ENCODE peak calls at places on chromosomes 7 and 10, in nine cellular contexts. S, Y, R, L, U, X, B, M and H are unnamed samples.

GRCh38 chr10:103276941-103277712 is at the start of gene INA:
- DNase-seq in S (no peak), M (no peak), L (no peak), Y (no peak), U (no peak), X (no peak), B (peak; percentile 76), R (no peak), H (no peak)

GRCh38 chr7:142898377-142899235 is 13.1 kb upstream of the TRPV6 start:
- DNase-seq in B (no peak), M (no peak), L (no peak), X (no peak), U (peak; percentile 55), S (no peak), Y (no peak), R (no peak), H (no peak)

GRCh38 chr10:48452879-48453412 is 146.5 kb downstream of the MAPK8 start:
- DNase-seq in L (no peak), B (no peak), S (no peak), R (no peak), U (no peak), M (peak; percentile 59), Y (peak; percentile 40), X (no peak), H (peak; percentile 24)

GRCh38 chr7:100119701-100120517 is 475 bp downstream of the CNPY4 start:
- DNase-seq in U (peak; percentile 41), S (peak; percentile 68), R (peak; percentile 72), M (peak; percentile 93), L (peak; percentile 80), Y (peak; percentile 78), X (peak; percentile 57), B (peak; percentile 68), H (no peak)

GRCh38 chr10:7408003-7408493 is 2.8 kb downstream of the SFMBT2 start:
- DNase-seq in B (peak; percentile 16), M (peak; percentile 80), S (peak; percentile 48), X (no peak), R (no peak), L (peak; percentile 46), Y (peak; percentile 81), U (peak; percentile 35), H (peak; percentile 73)

GRCh38 chr10:35614312-35614711 is 9.2 kb downstream of the GJD4 start:
- DNase-seq in X (no peak), Y (no peak), L (no peak), U (no peak), B (no peak), M (no peak), R (no peak), S (no peak), H (no peak)

GRCh38 chr10:119178371-119179119 is at the start of gene PRDX3:
- DNase-seq in X (peak; percentile 85), M (peak; percentile 96), B (peak; percentile 92), Y (peak; percentile 96), S (peak; percentile 95), R (peak; percentile 90), L (peak; percentile 92), U (peak; percentile 95), H (peak; percentile 95)

GRCh38 chr7:47611045-47611511 is 29.2 kb upstream of the TNS3 start:
- DNase-seq in B (peak; percentile 68), X (peak; percentile 68), R (no peak), U (no peak), L (no peak), M (no peak), S (peak; percentile 85), Y (peak; percentile 39), H (no peak)

GRCh38 chr10:24665001-24665400 is 58.7 kb downstream of the ARHGAP21 start:
- DNase-seq in R (no peak), L (no peak), B (no peak), X (no peak), S (no peak), Y (no peak), M (no peak), U (no peak), H (no peak)

GRCh38 chr10:110528224-110528997 is 30.7 kb downstream of the DUSP5 start:
- DNase-seq in B (no peak), R (no peak), M (no peak), L (no peak), S (no peak), U (no peak), X (no peak), Y (no peak), H (no peak)

GRCh38 chr10:28676297-28676967 is 889 bp upstream of the BAMBI start:
- DNase-seq in B (no peak), U (no peak), Y (no peak), X (no peak), M (peak; percentile 73), R (no peak), S (peak; percentile 13), L (peak; percentile 48), H (peak; percentile 50)

GRCh38 chr10:126663880-126664279 is 6.6 kb downstream of the C10orf90 start:
- DNase-seq in L (no peak), S (no peak), B (no peak), M (no peak), Y (no peak), X (no peak), R (no peak), U (no peak), H (no peak)

GRCh38 chr10:133400624-133401424 is 6.9 kb downstream of the MTG1 start:
- DNase-seq in B (no peak), R (no peak), L (no peak), U (no peak), M (peak; percentile 47), S (no peak), Y (no peak), X (no peak), H (no peak)

GRCh38 chr7:157589680-157590079 is 252.9 kb downstream of the DNAJB6 start:
- DNase-seq in R (no peak), Y (peak; percentile 32), L (no peak), M (peak; percentile 33), X (no peak), B (no peak), S (no peak), U (no peak), H (no peak)

GRCh38 chr7:103077318-103077717 is 2.4 kb downstream of the ARMC10 start:
- DNase-seq in X (no peak), R (no peak), U (no peak), S (no peak), L (no peak), Y (no peak), B (no peak), M (no peak), H (no peak)

GRCh38 chr7:26197153-26198115 is 3.1 kb downstream of the HNRNPA2B1 start:
- DNase-seq in Y (no peak), X (no peak), R (no peak), M (no peak), U (no peak), S (no peak), B (no peak), L (no peak), H (no peak)

DNA sequence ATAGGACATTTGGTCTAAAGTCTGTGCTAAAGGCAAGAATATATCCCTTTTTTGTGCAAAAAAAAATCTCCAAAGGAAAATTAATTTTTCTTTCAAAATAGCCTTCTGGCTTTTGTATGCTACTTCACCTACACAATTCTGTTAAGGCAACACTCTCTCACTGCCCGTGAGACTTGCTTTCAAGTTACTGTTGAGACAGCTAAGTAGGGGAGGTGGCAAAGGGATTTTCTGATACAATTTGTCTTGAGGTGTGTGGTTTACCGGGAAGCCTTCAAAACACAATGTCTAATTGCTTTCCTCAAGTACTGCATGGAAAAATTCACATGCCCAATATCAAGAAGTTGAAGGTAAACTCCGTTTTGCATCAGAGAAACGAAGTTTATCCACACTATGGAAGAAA is 50.8 kb upstream of the RSU1 start:
- DNase-seq in L (no peak), U (no peak), X (no peak), B (no peak), M (no peak), S (no peak), R (no peak), Y (no peak), H (no peak)
- H3K4me1 ChIP-seq in L (no peaks in the 10 kb centered on the region), U (no peaks in the 10 kb centered on the region), X (no peaks in the 10 kb centered on the region), B (no peaks in the 10 kb centered on the region), M (no peaks in the 10 kb centered on the region), S (no peaks in the 10 kb centered on the region), R (no peaks in the 10 kb centered on the region), Y (no peaks in the 10 kb centered on the region), H (no peaks in the 10 kb centered on the region)

GRCh38 chr7:51457079-51457478 is 140.5 kb upstream of the COBL start:
- DNase-seq in X (peak; percentile 3), L (no peak), M (no peak), Y (no peak), R (no peak), B (no peak), S (no peak), U (no peak), H (no peak)

GRCh38 chr7:51456471-51457060 is 140.0 kb upstream of the COBL start:
- DNase-seq in Y (no peak), S (no peak), L (no peak), R (no peak), B (no peak), U (no peak), M (no peak), X (no peak), H (no peak)

GRCh38 chr7:51455513-51455912 is 138.9 kb upstream of the COBL start:
- DNase-seq in R (no peak), U (no peak), X (no peak), M (no peak), L (no peak), B (no peak), S (no peak), Y (no peak), H (no peak)

GRCh38 chr7:51455086-51455485 is 138.5 kb upstream of the COBL start:
- DNase-seq in M (no peak), S (no peak), L (no peak), U (no peak), R (no peak), X (no peak), B (peak; percentile 3), Y (no peak), H (no peak)

DNA sequence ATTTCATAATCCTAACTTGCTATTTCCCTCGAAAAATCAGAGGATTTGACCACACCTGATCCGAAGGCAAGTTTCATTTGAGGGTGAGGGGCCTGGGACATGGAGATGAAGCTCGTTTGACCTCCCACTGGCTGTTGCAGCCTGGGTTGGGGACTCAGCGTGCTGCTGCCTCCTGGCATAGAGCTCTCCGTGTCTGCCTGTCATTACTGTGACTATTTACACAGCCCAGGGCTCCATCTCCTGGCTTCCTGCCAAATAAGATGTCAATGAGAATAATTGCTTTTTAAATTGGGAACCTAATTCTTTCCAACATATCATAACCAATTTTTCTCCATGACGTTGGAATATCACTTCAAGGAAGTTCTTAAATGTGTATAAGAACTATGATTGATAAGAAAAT is 139.3 kb upstream of the COBL start:
- DNase-seq in Y (no peak), U (no peak), M (no peak), S (no peak), L (no peak), X (no peak), R (no peak), B (no peak), H (no peak)
- TF ChIP-seq CTCF in Y (no peak), U (no peak), M (no peak), S (no peak), L (no peak), X (no peak), R (no peak), B (no peak), H (no peak)

GRCh38 chr10:14571866-14572507 is 202.7 kb downstream of the FAM107B start:
- DNase-seq in L (no peak), M (no peak), Y (no peak), S (no peak), X (peak; percentile 96), U (peak; percentile 93), B (peak; percentile 96), R (no peak), H (no peak)
- TF ChIP-seq POLR2A in L (no peak), M (no peak), Y (no peak), S (peak; percentile 18), X (no peak), U (no peak), B (no peak), R (no peak), H (no peak)

GRCh38 chr7:22997871-22998515 is 15.9 kb downstream of the HYCC1 start:
- DNase-seq in L (no peak), B (no peak), S (no peak), X (no peak), Y (no peak), M (no peak), U (no peak), R (no peak), H (no peak)
- H3K4me1 ChIP-seq in L (no peaks in the 10 kb centered on the region), B (no peaks in the 10 kb centered on the region), S (no peaks in the 10 kb centered on the region), X (no peaks in the 10 kb centered on the region), Y (peaks cover 16% of the 10 kb centered on the region), M (no peaks in the 10 kb centered on the region), U (peaks cover 4% of the 10 kb centered on the region), R (no peaks in the 10 kb centered on the region), H (no peaks in the 10 kb centered on the region)